ENCODE peak calls at places on chromosomes 1 and 21, in nine cellular contexts. E is SK-N-MC, T is sigmoid colon, A is SK-N-SH, U is transverse colon, X is esophagus muscularis mucosa, P is GM12891, C is GM23338, N is upper lobe of left lung. S is an unnamed sample.

GRCh38 chr1:41827991-41828570 is 90.6 kb downstream of the HIVEP3 start:
- DNase-seq in P (no peak), T (no peak), A (no peak), U (no peak), E (no peak), N (no peak), X (no peak), C (no peak), S (no peak)

GRCh38 chr1:9597361-9598315 is 8.9 kb downstream of the TMEM201 start:
- DNase-seq in X (no peak), C (no peak), E (no peak), A (no peak), P (no peak), U (no peak), T (no peak), N (no peak), S (no peak)

GRCh38 chr21:29647353-29647781 is 292.4 kb downstream of the GRIK1 start:
- DNase-seq in N (no peak), C (no peak), T (no peak), U (no peak), A (no peak), E (no peak), P (no peak), X (no peak), S (no peak)

GRCh38 chr1:161198877-161199431 is at the start of gene ADAMTS4:
- DNase-seq in E (peak; percentile 96), U (peak; percentile 54), T (peak; percentile 89), A (peak; percentile 43), X (no peak), C (peak; percentile 63), N (no peak), P (no peak), S (no peak)

GRCh38 chr1:231691618-231692259 is 65.1 kb downstream of the DISC1 start:
- DNase-seq in N (no peak), U (no peak), E (no peak), T (no peak), C (peak; percentile 78), A (peak; percentile 56), X (no peak), P (no peak), S (no peak)

GRCh38 chr1:209168204-209168603 is 415.3 kb upstream of the CAMK1G start:
- DNase-seq in A (no peak), X (no peak), C (no peak), P (no peak), U (no peak), T (no peak), N (no peak), E (no peak), S (no peak)

GRCh38 chr21:22154579-22155274 is 1156.5 kb downstream of the NCAM2 start:
- DNase-seq in N (no peak), C (no peak), E (no peak), U (no peak), X (no peak), T (no peak), P (no peak), A (no peak), S (no peak)

GRCh38 chr1:89274431-89274857 is 1.8 kb upstream of the GBP5 start:
- DNase-seq in C (no peak), U (no peak), A (no peak), P (no peak), T (no peak), N (no peak), E (no peak), X (no peak), S (no peak)

DNA sequence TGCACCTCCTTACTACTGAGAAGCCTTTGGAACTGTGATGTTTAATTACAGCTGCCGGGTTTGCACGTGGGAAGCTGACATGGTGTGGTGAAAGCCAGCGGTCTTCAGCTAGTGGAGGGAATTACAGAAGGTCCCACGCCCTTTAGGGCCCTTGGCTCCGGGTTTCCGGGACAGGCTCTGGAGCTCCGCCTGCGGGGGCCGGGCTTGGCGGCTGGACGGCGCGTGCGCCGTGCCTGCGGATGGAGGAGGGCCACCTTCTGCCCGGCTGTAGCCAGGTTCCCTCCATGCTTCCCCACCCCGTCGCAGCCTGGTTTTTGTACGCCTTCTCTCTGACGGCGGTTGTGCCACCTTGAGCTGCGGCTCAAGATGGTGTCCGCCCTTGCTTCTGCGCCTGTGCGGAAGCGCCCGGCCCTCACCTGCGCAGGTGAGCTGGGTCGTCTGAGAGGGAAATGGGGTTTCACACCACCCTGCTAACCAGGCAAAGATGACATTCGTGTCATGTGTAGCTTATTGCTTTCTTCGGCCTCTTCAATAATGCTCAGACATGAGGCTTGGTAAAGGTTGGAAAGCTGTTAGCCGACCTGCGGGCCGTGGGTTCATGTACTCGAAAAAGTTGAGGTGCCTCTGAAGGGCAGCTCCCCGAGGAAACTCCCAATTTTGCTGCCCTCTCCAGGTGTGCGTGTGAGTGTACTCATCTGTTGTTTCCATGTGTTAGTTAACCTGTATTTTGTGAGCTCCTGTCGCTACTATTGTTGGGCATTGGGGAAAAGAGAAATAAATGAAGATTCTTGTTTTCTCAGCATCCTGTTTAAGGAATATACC is 36.6 kb upstream of the OPRD1 start:
- DNase-seq in U (peak; percentile 86), N (peak; percentile 86), C (peak; percentile 89), T (peak; percentile 83), X (no peak), E (no peak), P (peak; percentile 78), A (no peak), S (peak; percentile 88)
- TF ChIP-seq POLR2AphosphoS5 in U (no peak), N (peak; percentile 37), C (peak; percentile 60), T (no peak), X (peak; percentile 33), E (peak; percentile 9), P (no peak), A (no peak), S (no peak)

GRCh38 chr1:199758626-199759255 is 268.8 kb upstream of the NR5A2 start:
- DNase-seq in X (no peak), P (no peak), E (no peak), C (no peak), N (no peak), U (no peak), A (no peak), T (no peak), S (no peak)

GRCh38 chr1:199753513-199753912 is 274.0 kb upstream of the NR5A2 start:
- DNase-seq in P (no peak), T (no peak), N (no peak), A (no peak), U (no peak), C (no peak), X (no peak), E (no peak), S (no peak)

GRCh38 chr1:199762567-199762966 is 264.9 kb upstream of the NR5A2 start:
- DNase-seq in P (no peak), N (no peak), T (no peak), A (no peak), X (no peak), E (no peak), C (no peak), U (no peak), S (no peak)

DNA sequence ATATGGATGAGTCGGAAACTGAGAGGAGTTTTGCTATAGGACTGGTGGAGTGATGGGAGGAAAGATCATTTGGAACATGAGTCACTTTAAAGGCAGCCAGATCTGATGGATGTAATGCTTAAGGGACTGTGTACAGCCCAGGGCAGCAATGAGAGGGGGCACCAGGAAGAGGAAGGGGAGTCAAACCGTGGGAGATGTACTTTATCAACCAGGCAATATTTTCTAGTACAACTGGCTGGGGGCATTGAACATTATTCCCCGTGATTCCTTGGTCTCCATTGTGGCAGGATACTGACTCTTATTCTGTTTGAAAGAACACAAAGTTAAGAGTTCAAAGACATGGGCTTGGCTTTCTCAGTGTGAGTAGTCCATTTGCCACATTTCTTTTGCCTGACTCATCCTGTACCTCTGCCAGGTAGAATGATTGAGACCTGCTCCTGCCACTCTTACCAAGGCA is 268.2 kb upstream of the NR5A2 start:
- DNase-seq in N (no peak), A (no peak), X (no peak), U (no peak), E (no peak), T (no peak), P (no peak), C (no peak), S (no peak)
- TF ChIP-seq POLR2AphosphoS5 in N (no peak), A (no peak), X (no peak), U (no peak), E (no peak), T (no peak), P (no peak), C (no peak), S (no peak)

GRCh38 chr1:12161662-12162458 is 4.9 kb upstream of the TNFRSF1B start:
- DNase-seq in T (peak; percentile 92), C (no peak), E (no peak), X (peak; percentile 95), U (peak; percentile 86), P (peak; percentile 64), N (peak; percentile 97), A (no peak), S (peak; percentile 89)
- TF ChIP-seq POLR2AphosphoS5 in T (no peak), C (no peak), E (no peak), X (peak; percentile 68), U (peak; percentile 32), P (peak; percentile 21), N (peak; percentile 92), A (no peak), S (peak; percentile 19)

GRCh38 chr1:109896681-109897080 is 14.0 kb upstream of the CSF1 start:
- DNase-seq in T (no peak), N (no peak), U (no peak), C (no peak), A (no peak), P (no peak), E (no peak), X (no peak), S (no peak)

GRCh38 chr1:109897244-109897955 is 13.2 kb upstream of the CSF1 start:
- DNase-seq in U (no peak), T (no peak), P (no peak), A (no peak), E (no peak), N (no peak), X (no peak), C (no peak), S (no peak)

GRCh38 chr1:109898842-109899241 is 11.8 kb upstream of the CSF1 start:
- DNase-seq in N (no peak), T (no peak), E (no peak), U (no peak), C (no peak), X (no peak), A (no peak), P (no peak), S (no peak)

GRCh38 chr1:109894823-109895719 is 15.6 kb upstream of the CSF1 start:
- DNase-seq in P (no peak), U (no peak), N (no peak), C (no peak), X (no peak), E (no peak), A (no peak), T (no peak), S (no peak)

DNA sequence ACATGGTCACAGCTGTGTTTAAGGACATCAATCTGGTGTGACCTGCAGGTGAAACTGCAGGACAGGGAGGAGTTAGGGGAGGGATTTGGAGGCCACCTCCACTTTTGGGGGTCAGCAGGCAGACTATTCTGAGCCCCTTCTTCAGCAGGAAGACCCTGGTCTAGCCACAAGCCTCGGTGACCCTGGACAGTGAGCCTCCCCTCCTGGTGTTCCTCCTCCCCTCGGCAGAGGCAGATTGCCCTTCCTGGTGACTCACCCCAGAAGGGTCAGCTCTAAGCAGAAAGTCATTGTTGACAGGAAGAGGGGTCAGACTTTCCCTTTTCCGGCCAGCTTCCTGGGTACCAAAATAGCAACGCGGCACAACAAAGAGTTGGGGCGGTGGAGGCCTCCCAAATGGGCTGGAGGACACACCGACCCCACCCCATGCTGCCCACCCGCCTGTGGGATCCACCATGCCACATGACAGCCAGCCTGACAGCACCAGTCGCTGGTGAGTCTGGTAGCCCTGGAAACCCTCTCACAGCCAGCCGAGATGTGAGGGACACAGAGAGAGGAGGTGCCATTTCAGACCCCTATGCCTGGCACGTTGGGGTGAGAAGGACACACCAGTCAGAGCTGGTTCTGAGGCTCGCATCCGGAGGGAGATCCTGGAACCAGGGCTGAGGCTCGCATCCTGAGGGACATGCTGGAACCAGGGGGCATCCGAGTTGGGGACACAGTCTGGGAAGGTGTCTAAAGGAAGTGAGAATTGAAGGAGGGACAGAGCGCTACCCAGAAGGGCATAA is 14.7 kb upstream of the CSF1 start:
- DNase-seq in P (no peak), U (no peak), X (no peak), N (peak; percentile 73), A (no peak), C (no peak), E (no peak), T (no peak), S (peak; percentile 75)
- TF ChIP-seq POLR2AphosphoS5 in P (no peak), U (no peak), X (peak; percentile 62), N (peak; percentile 84), A (no peak), C (no peak), E (no peak), T (no peak), S (no peak)